ENCODE peak calls at places on chromosomes 16 and 17, in ten cellular contexts. O, H, D, K, E, M, J, N, A and S are unnamed samples.

GRCh38 chr16:88716601-88717001 is 10.3 kb downstream of the CTU2 start:
- DNase-seq in O (no peak), H (no peak), D (no peak), K (no peak), E (no peak), M (no peak), J (no peak), N (no peak), A (no peak), S (no peak)

GRCh38 chr16:83826146-83826913 is 18.6 kb downstream of the HSBP1 start:
- DNase-seq in O (no peak), H (peak; percentile 82), D (peak; percentile 44), K (peak; percentile 86), E (peak; percentile 46), M (peak; percentile 83), J (peak; percentile 64), N (peak; percentile 52), A (peak; percentile 44), S (peak; percentile 33)

GRCh38 chr16:57637424-57637823 is 9.0 kb downstream of the ADGRG1 start:
- DNase-seq in O (no peak), H (peak; percentile 56), D (no peak), K (no peak), E (no peak), M (no peak), J (no peak), N (no peak), A (no peak), S (no peak)

GRCh38 chr17:2613089-2613808 is 19.8 kb downstream of the PAFAH1B1 start:
- DNase-seq in O (no peak), H (no peak), D (no peak), K (no peak), E (no peak), M (no peak), J (no peak), N (no peak), A (no peak), S (no peak)

GRCh38 chr16:21524068-21524751 is 75.2 kb upstream of the METTL9 start:
- DNase-seq in O (no peak), H (no peak), D (no peak), K (no peak), E (no peak), M (peak; percentile 37), J (no peak), N (no peak), A (no peak), S (no peak)

GRCh38 chr17:44952946-44953475 is 5.4 kb upstream of the KIF18B start:
- DNase-seq in O (no peak), H (no peak), D (no peak), K (no peak), E (no peak), M (peak; percentile 49), J (no peak), N (no peak), A (no peak), S (no peak)

GRCh38 chr17:72404872-72405271 is 284.1 kb downstream of the SOX9 start:
- DNase-seq in O (no peak), H (peak; percentile 63), D (no peak), K (peak; percentile 62), E (peak; percentile 45), M (no peak), J (no peak), N (no peak), A (peak; percentile 57), S (no peak)

GRCh38 chr17:2982854-2983636 is 80.4 kb downstream of the OR1D5 start:
- DNase-seq in O (no peak), H (peak; percentile 94), D (no peak), K (peak; percentile 59), E (peak; percentile 69), M (no peak), J (no peak), N (no peak), A (no peak), S (no peak)

GRCh38 chr17:81601525-81602120 is 35.3 kb downstream of the NPLOC4 start:
- DNase-seq in O (no peak), H (peak; percentile 86), D (peak; percentile 13), K (peak; percentile 86), E (peak; percentile 56), M (peak; percentile 68), J (peak; percentile 65), N (no peak), A (peak; percentile 28), S (no peak)

GRCh38 chr17:9874722-9875121 is 30.3 kb downstream of the RCVRN start:
- DNase-seq in O (no peak), H (no peak), D (no peak), K (no peak), E (no peak), M (peak; percentile 14), J (no peak), N (no peak), A (no peak), S (peak; percentile 16)

GRCh38 chr16:86026136-86026905 is 127.4 kb downstream of the IRF8 start:
- DNase-seq in O (no peak), H (no peak), D (no peak), K (no peak), E (no peak), M (no peak), J (no peak), N (no peak), A (no peak), S (no peak)

GRCh38 chr16:57661936-57662906 is 5.9 kb upstream of the ADGRG3 start:
- DNase-seq in O (no peak), H (no peak), D (no peak), K (no peak), E (no peak), M (no peak), J (no peak), N (no peak), A (no peak), S (no peak)

GRCh38 chr16:28869201-28869600 is 5.6 kb downstream of the SH2B1 start:
- DNase-seq in O (no peak), H (no peak), D (no peak), K (no peak), E (no peak), M (no peak), J (no peak), N (no peak), A (no peak), S (no peak)

GRCh38 chr16:50881331-50881830 is 139.5 kb downstream of the CYLD start:
- DNase-seq in O (no peak), H (no peak), D (no peak), K (no peak), E (no peak), M (peak; percentile 66), J (no peak), N (no peak), A (no peak), S (peak; percentile 34)

GRCh38 chr17:61403846-61404701 is 4.4 kb downstream of the TBX2 start:
- DNase-seq in O (no peak), H (no peak), D (no peak), K (no peak), E (no peak), M (no peak), J (no peak), N (no peak), A (no peak), S (no peak)

GRCh38 chr17:77429985-77430752 is 289.4 kb downstream of the SEC14L1 start:
- DNase-seq in O (no peak), H (peak; percentile 97), D (peak; percentile 33), K (peak; percentile 100), E (peak; percentile 94), M (peak; percentile 99), J (peak; percentile 45), N (peak; percentile 66), A (peak; percentile 97), S (peak; percentile 90)

GRCh38 chr16:518858-519257 is 8.7 kb upstream of the CAPN15 start:
- DNase-seq in O (no peak), H (no peak), D (no peak), K (no peak), E (no peak), M (no peak), J (no peak), N (no peak), A (no peak), S (no peak)

GRCh38 chr17:72387487-72387886 is 266.7 kb downstream of the SOX9 start:
- DNase-seq in O (no peak), H (peak; percentile 81), D (no peak), K (peak; percentile 93), E (peak; percentile 94), M (peak; percentile 79), J (no peak), N (no peak), A (peak; percentile 79), S (no peak)

GRCh38 chr17:5514976-5515375 is 28.6 kb downstream of the MIS12 start:
- DNase-seq in O (no peak), H (no peak), D (no peak), K (no peak), E (no peak), M (no peak), J (no peak), N (no peak), A (no peak), S (no peak)

GRCh38 chr16:57045694-57046381 is 46.5 kb upstream of the CPNE2 start:
- DNase-seq in O (no peak), H (peak; percentile 75), D (no peak), K (peak; percentile 72), E (peak; percentile 14), M (peak; percentile 73), J (peak; percentile 20), N (no peak), A (peak; percentile 31), S (peak; percentile 87)

GRCh38 chr17:66580178-66580577 is 254.7 kb upstream of the CACNG5 start:
- DNase-seq in O (no peak), H (peak; percentile 40), D (no peak), K (peak; percentile 56), E (peak; percentile 34), M (peak; percentile 57), J (no peak), N (no peak), A (peak; percentile 19), S (peak; percentile 64)

GRCh38 chr17:69412336-69412735 is 2.2 kb upstream of the MAP2K6 start:
- DNase-seq in O (no peak), H (no peak), D (no peak), K (no peak), E (no peak), M (no peak), J (no peak), N (no peak), A (no peak), S (no peak)

GRCh38 chr17:12055889-12056288 is 35.2 kb downstream of the MAP2K4 start:
- DNase-seq in O (no peak), H (no peak), D (no peak), K (no peak), E (no peak), M (no peak), J (no peak), N (no peak), A (no peak), S (no peak)

GRCh38 chr17:28131592-28131991 is 89.1 kb downstream of the NLK start:
- DNase-seq in O (no peak), H (peak; percentile 57), D (no peak), K (peak; percentile 12), E (no peak), M (no peak), J (no peak), N (no peak), A (no peak), S (no peak)

GRCh38 chr16:70720431-70721201 is 34.8 kb upstream of the MTSS2 start:
- DNase-seq in O (no peak), H (no peak), D (no peak), K (no peak), E (no peak), M (no peak), J (no peak), N (no peak), A (no peak), S (no peak)

GRCh38 chr17:57313276-57313835 is 57.0 kb downstream of the MSI2 start:
- DNase-seq in O (no peak), H (no peak), D (peak; percentile 54), K (no peak), E (no peak), M (no peak), J (peak; percentile 73), N (no peak), A (no peak), S (no peak)

GRCh38 chr17:18257747-18258355 is 687 bp downstream of the FLII start:
- DNase-seq in O (no peak), H (peak; percentile 48), D (no peak), K (peak; percentile 91), E (peak; percentile 70), M (peak; percentile 84), J (no peak), N (no peak), A (peak; percentile 51), S (peak; percentile 94)

GRCh38 chr16:5428932-5429331 is 331.3 kb upstream of the EEF2KMT start:
- DNase-seq in O (no peak), H (no peak), D (no peak), K (no peak), E (peak; percentile 33), M (peak; percentile 74), J (no peak), N (no peak), A (no peak), S (no peak)